ENCODE peak calls at places on chromosomes 7 and 10, in five cellular contexts. V, J, R, Z and S are unnamed samples.
A peak's percentile ranks its signal among the peaks of the same experiment; 100 is the strongest.

GRCh38 chr10:37434091-37434490 is 308.7 kb downstream of the ANKRD30A start:
- DNase-seq in R (no peak), V (no peak), Z (no peak), J (no peak), S (no peak)

GRCh38 chr7:57868771-57869483 is 418.9 kb downstream of the ZNF716 start:
- DNase-seq in R (no peak), Z (no peak), J (peak; percentile 50), V (no peak), S (no peak)

GRCh38 chr10:78333362-78334143 is 299.9 kb downstream of the RPS24 start:
- DNase-seq in Z (no peak), V (no peak), J (no peak), R (no peak), S (no peak)

GRCh38 chr10:72088879-72089585 is 681 bp upstream of the SPOCK2 start:
- DNase-seq in V (no peak), J (no peak), Z (peak; percentile 42), R (no peak), S (no peak)

GRCh38 chr10:78000956-78001472 is 28.3 kb downstream of the POLR3A start:
- DNase-seq in J (no peak), R (no peak), Z (no peak), V (no peak), S (no peak)

GRCh38 chr7:2864204-2864985 is 20.3 kb upstream of the GNA12 start:
- DNase-seq in Z (peak; percentile 59), V (no peak), R (no peak), J (no peak), S (no peak)

GRCh38 chr7:125122225-125122624 is 192.6 kb upstream of the POT1 start:
- DNase-seq in V (no peak), R (no peak), Z (no peak), J (peak; percentile 14), S (no peak)

GRCh38 chr7:149775176-149775556 is 1.8 kb upstream of the ZNF467 start:
- DNase-seq in J (no peak), R (no peak), V (no peak), Z (no peak), S (no peak)

GRCh38 chr10:44016589-44017482 is 368.1 kb downstream of the CXCL12 start:
- DNase-seq in V (no peak), Z (no peak), J (no peak), R (no peak), S (peak; percentile 21)

GRCh38 chr7:99191869-99192596 is 15.9 kb downstream of the KPNA7 start:
- DNase-seq in R (no peak), J (no peak), V (no peak), Z (no peak), S (no peak)

GRCh38 chr10:2925631-2926030 is 141.7 kb upstream of the PFKP start:
- DNase-seq in V (no peak), R (no peak), Z (no peak), J (no peak), S (peak; percentile 40)

GRCh38 chr7:91194841-91195240 is 69.4 kb upstream of the FZD1 start:
- DNase-seq in Z (no peak), R (no peak), J (no peak), V (no peak), S (no peak)

GRCh38 chr10:31549936-31550335 is 230.9 kb downstream of the ZEB1 start:
- DNase-seq in R (no peak), Z (no peak), V (no peak), J (no peak), S (no peak)

GRCh38 chr10:101031796-101032636 is 982 bp downstream of the SFXN3 start:
- DNase-seq in R (no peak), V (no peak), Z (peak; percentile 49), J (peak; percentile 80), S (peak; percentile 63)

GRCh38 chr10:121292396-121292795 is 305.8 kb downstream of the FGFR2 start:
- DNase-seq in R (no peak), Z (no peak), V (no peak), J (peak; percentile 32), S (no peak)

GRCh38 chr10:1327759-1328158 is 271.6 kb downstream of the WDR37 start:
- DNase-seq in V (no peak), Z (no peak), J (no peak), R (no peak), S (no peak)

GRCh38 chr10:1320739-1321331 is 264.6 kb downstream of the WDR37 start:
- DNase-seq in R (no peak), Z (no peak), J (no peak), V (no peak), S (no peak)

GRCh38 chr10:1328409-1328808 is 272.2 kb downstream of the WDR37 start:
- DNase-seq in V (no peak), R (no peak), Z (no peak), J (no peak), S (no peak)

GRCh38 chr10:1323951-1324350 is 267.8 kb downstream of the WDR37 start:
- DNase-seq in Z (no peak), R (no peak), J (no peak), V (no peak), S (no peak)

DNA sequence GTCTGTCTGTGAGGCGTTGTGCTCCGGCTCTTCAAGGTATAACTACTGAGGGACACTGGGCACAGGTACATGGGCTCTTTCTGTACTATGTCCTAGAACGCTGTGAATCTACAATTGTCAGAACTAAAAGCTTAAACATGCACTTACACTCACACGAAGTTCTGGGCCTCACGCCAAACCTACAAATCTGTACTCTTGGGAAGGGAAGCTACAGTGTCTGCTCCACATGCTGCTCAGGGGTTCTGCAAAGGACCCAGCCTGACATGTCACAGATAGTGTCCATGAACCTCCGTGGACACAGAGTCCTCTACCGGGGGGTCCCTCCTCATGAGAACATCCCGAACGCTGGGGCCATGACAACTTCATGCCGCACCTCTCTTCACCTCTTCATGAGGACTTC is 268.7 kb downstream of the WDR37 start:
- DNase-seq in V (no peak), R (no peak), J (no peak), Z (no peak), S (no peak)
- TF ChIP-seq MXI1 in V (no peak), R (no peak), J (no peak), Z (no peak), S (no peak)

GRCh38 chr10:127880557-127880956 is 12.2 kb downstream of the CLRN3 start:
- DNase-seq in R (no peak), Z (no peak), J (no peak), V (no peak), S (no peak)
- TF ChIP-seq MXI1 in R (no peak), Z (no peak), J (no peak), V (no peak), S (no peak)

GRCh38 chr10:12699756-12700556 is 301.6 kb downstream of the CCDC3 start:
- DNase-seq in V (no peak), J (no peak), Z (no peak), R (no peak), S (no peak)

GRCh38 chr10:12702215-12702614 is 299.3 kb downstream of the CCDC3 start:
- DNase-seq in R (no peak), Z (no peak), J (no peak), V (no peak), S (no peak)

GRCh38 chr10:12703141-12703540 is 298.4 kb downstream of the CCDC3 start:
- DNase-seq in Z (no peak), J (no peak), R (no peak), V (no peak), S (no peak)

GRCh38 chr10:12700557-12700874 is 301.0 kb downstream of the CCDC3 start:
- DNase-seq in Z (peak; percentile 61), J (no peak), R (no peak), V (no peak), S (no peak)

DNA sequence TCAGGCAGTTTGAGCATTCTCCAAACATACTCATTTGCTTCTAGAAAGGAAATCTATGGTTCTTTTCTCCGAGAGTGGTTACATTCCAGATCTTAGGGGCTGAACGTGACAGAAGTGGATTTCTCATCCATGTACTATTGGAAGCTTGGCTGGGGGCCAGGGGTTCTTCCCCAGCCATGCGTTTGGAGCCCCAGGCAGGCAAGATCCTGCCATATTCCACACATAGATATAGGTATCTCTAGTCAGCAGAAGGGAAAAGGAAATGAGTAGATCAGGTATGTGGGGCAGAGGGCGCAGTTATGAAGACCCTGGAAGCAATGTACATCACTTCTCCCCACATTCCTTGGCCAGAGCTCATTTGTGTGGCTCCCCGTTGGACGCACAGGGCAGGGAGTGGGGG is 299.8 kb downstream of the CCDC3 start:
- DNase-seq in R (no peak), J (no peak), Z (no peak), V (no peak), S (peak; percentile 57)
- TF ChIP-seq MXI1 in R (no peak), J (no peak), Z (no peak), V (no peak), S (no peak)

GRCh38 chr7:94909023-94909466 is 1.7 kb downstream of the PPP1R9A start:
- DNase-seq in R (no peak), J (peak; percentile 9), V (no peak), Z (no peak), S (no peak)

GRCh38 chr7:94907026-94907419 is 371 bp upstream of the PPP1R9A start:
- DNase-seq in R (no peak), Z (peak; percentile 12), V (no peak), J (no peak), S (no peak)

GRCh38 chr7:94908204-94909022 is 1.0 kb downstream of the PPP1R9A start:
- DNase-seq in V (no peak), R (no peak), Z (peak; percentile 54), J (peak; percentile 64), S (no peak)

GRCh38 chr7:94906035-94906796 is 1.2 kb upstream of the PPP1R9A start:
- DNase-seq in Z (peak; percentile 78), V (no peak), R (no peak), J (no peak), S (no peak)

GRCh38 chr7:94907420-94908203 is at the start of gene PPP1R9A:
- DNase-seq in V (no peak), Z (peak; percentile 63), R (no peak), J (peak; percentile 82), S (no peak)
- TF ChIP-seq MXI1 in V (no peak), Z (no peak), R (no peak), J (no peak), S (no peak)